ENCODE peak calls at places on chromosomes 13 and 19, in nine cellular contexts. A is HTR-8/SVneo; L is bronchial epithelial cell; I is activated CD4-positive, alpha-beta T cell treated with anti-CD3 and anti-CD28 coated beads for 48 hours; H is AML-193; T is iPS DF 19.7; K is adrenal gland; W is NCI-H146; B is heart right ventricle. N is an unnamed sample.

GRCh38 chr19:49132974-49133609 is 13.7 kb downstream of the PPFIA3 start:
- DNase-seq in K (peak), I (peak), B (no peak), H (no peak), W (peak), A (no peak), T (no peak), L (no peak), N (peak)

GRCh38 chr13:95704510-95704909 is 27.6 kb downstream of the DNAJC3 start:
- DNase-seq in H (no peak), A (peak), K (no peak), W (peak), B (no peak), I (no peak), T (no peak), L (no peak), N (no peak)

GRCh38 chr19:11288349-11288748 is 7.6 kb upstream of the TSPAN16 start:
- DNase-seq in A (no peak), T (no peak), B (no peak), I (no peak), W (no peak), K (no peak), L (peak), H (peak), N (no peak)

GRCh38 chr13:97240789-97241734 is 18.9 kb downstream of the MBNL2 start:
- DNase-seq in A (no peak), H (no peak), T (no peak), I (no peak), B (no peak), K (no peak), L (no peak), W (no peak), N (no peak)

GRCh38 chr13:26230703-26231102 is 8.6 kb upstream of the RNF6 start:
- DNase-seq in H (no peak), B (no peak), A (no peak), T (no peak), L (no peak), I (no peak), K (no peak), W (peak), N (no peak)

GRCh38 chr19:16330368-16330801 is 5.8 kb downstream of the KLF2 start:
- DNase-seq in H (no peak), T (no peak), B (peak), W (no peak), K (no peak), A (peak), I (peak), L (peak), N (peak)

GRCh38 chr13:38002596-38002995 is 133.0 kb upstream of the TRPC4 start:
- DNase-seq in B (no peak), H (no peak), T (no peak), K (no peak), L (no peak), A (no peak), I (no peak), W (peak), N (no peak)

GRCh38 chr19:30799854-30800755 is 427.9 kb downstream of the ZNF536 start:
- DNase-seq in T (no peak), L (peak), W (no peak), B (peak), A (peak), H (no peak), I (peak), K (peak), N (peak)

GRCh38 chr13:39417131-39417530 is 185.9 kb downstream of the LHFPL6 start:
- DNase-seq in L (no peak), W (peak), K (no peak), A (no peak), H (no peak), B (no peak), T (no peak), I (no peak), N (peak)

GRCh38 chr19:51417807-51418152 is 338 bp upstream of the SIGLEC10 start:
- DNase-seq in K (no peak), L (no peak), B (no peak), H (no peak), W (no peak), T (no peak), I (no peak), A (no peak), N (no peak)

GRCh38 chr19:30785728-30786127 is 413.5 kb downstream of the ZNF536 start:
- DNase-seq in K (no peak), T (no peak), W (no peak), B (no peak), A (no peak), L (no peak), I (no peak), H (no peak), N (no peak)

GRCh38 chr19:54233941-54234340 is 8.6 kb downstream of the LILRA6 start:
- DNase-seq in H (no peak), B (no peak), L (no peak), W (no peak), T (no peak), A (no peak), K (no peak), I (no peak), N (no peak)

GRCh38 chr13:99931462-99931861 is 40.1 kb downstream of the ZIC5 start:
- DNase-seq in K (no peak), B (no peak), L (no peak), H (no peak), W (no peak), A (no peak), T (no peak), I (no peak), N (no peak)

GRCh38 chr13:48542581-48543341 is 9.9 kb upstream of the RCBTB2 start:
- DNase-seq in A (no peak), W (peak), T (peak), B (peak), K (no peak), L (no peak), H (no peak), I (no peak), N (peak)

GRCh38 chr19:18939922-18940775 is 868 bp downstream of the HOMER3 start:
- DNase-seq in W (no peak), T (no peak), I (no peak), A (peak), L (peak), B (peak), H (peak), K (peak), N (peak)

GRCh38 chr13:41356788-41357187 is 45.7 kb downstream of the NAA16 start:
- DNase-seq in L (peak), A (no peak), B (no peak), K (no peak), I (peak), W (no peak), H (peak), T (no peak), N (no peak)

GRCh38 chr13:113535381-113535781 is 44.9 kb upstream of the DCUN1D2 start:
- DNase-seq in L (no peak), H (no peak), A (no peak), K (no peak), W (peak), I (no peak), T (no peak), B (no peak), N (no peak)

GRCh38 chr19:24004166-24004565 is 82.8 kb upstream of the ZNF254 start:
- DNase-seq in H (no peak), A (no peak), B (no peak), T (no peak), W (peak), K (no peak), L (peak), I (no peak), N (no peak)

N was measured in left ventricle myocardium superior.